ENCODE peak calls at places on chromosome 17, in ten cellular contexts. A, U, L, T, S, Y, O, E, B and M are unnamed samples.

GRCh38 chr17:73738751-73739575 is 94.7 kb upstream of the SDK2 start:
- DNase-seq in A (no peak), U (no peak), L (no peak), T (no peak), S (no peak), Y (no peak), O (no peak), E (no peak), B (no peak), M (no peak)

GRCh38 chr17:74519951-74520553 is 11.2 kb downstream of the CD300LB start:
- DNase-seq in A (no peak), U (no peak), L (no peak), T (no peak), S (peak), Y (no peak), O (peak), E (no peak), B (no peak), M (peak)

GRCh38 chr17:82804442-82805191 is 35.2 kb downstream of the ZNF750 start:
- DNase-seq in A (no peak), U (peak), L (no peak), T (no peak), S (no peak), Y (peak), O (peak), E (no peak), B (no peak), M (no peak)

GRCh38 chr17:7174603-7175362 is 4.4 kb downstream of the ASGR1 start:
- DNase-seq in A (no peak), U (no peak), L (no peak), T (no peak), S (no peak), Y (no peak), O (no peak), E (no peak), B (no peak), M (no peak)

GRCh38 chr17:13609953-13610352 is 8.2 kb upstream of the HS3ST3A1 start:
- DNase-seq in A (no peak), U (no peak), L (no peak), T (no peak), S (no peak), Y (no peak), O (no peak), E (no peak), B (no peak), M (no peak)

GRCh38 chr17:80166446-80166845 is 3.4 kb upstream of the CARD14 start:
- DNase-seq in A (no peak), U (no peak), L (no peak), T (no peak), S (no peak), Y (no peak), O (no peak), E (no peak), B (no peak), M (no peak)

GRCh38 chr17:55635253-55635766 is 87.4 kb downstream of the TMEM100 start:
- DNase-seq in A (no peak), U (no peak), L (no peak), T (no peak), S (no peak), Y (no peak), O (no peak), E (no peak), B (no peak), M (no peak)

GRCh38 chr17:74360993-74361612 is 565 bp downstream of the BTBD17 start:
- DNase-seq in A (no peak), U (no peak), L (no peak), T (no peak), S (no peak), Y (no peak), O (no peak), E (no peak), B (no peak), M (no peak)

GRCh38 chr17:60311936-60312335 is 80.0 kb downstream of the USP32 start:
- DNase-seq in A (no peak), U (no peak), L (no peak), T (no peak), S (no peak), Y (no peak), O (no peak), E (no peak), B (no peak), M (no peak)

GRCh38 chr17:48597775-48598631 is 4.4 kb upstream of the HOXB5 start:
- DNase-seq in A (no peak), U (no peak), L (no peak), T (peak), S (no peak), Y (no peak), O (no peak), E (no peak), B (no peak), M (peak)

GRCh38 chr17:6474906-6475305 is 30.7 kb downstream of the PIMREG start:
- DNase-seq in A (no peak), U (no peak), L (no peak), T (no peak), S (no peak), Y (no peak), O (no peak), E (no peak), B (no peak), M (no peak)

GRCh38 chr17:62823111-62823895 is 15.2 kb upstream of the MARCHF10 start:
- DNase-seq in A (no peak), U (no peak), L (no peak), T (no peak), S (no peak), Y (no peak), O (peak), E (no peak), B (no peak), M (no peak)

GRCh38 chr17:65963179-65963578 is 228.8 kb downstream of the CEP112 start:
- DNase-seq in A (no peak), U (no peak), L (no peak), T (no peak), S (no peak), Y (no peak), O (no peak), E (no peak), B (no peak), M (no peak)

GRCh38 chr17:67528751-67529436 is 151.8 kb downstream of the PITPNC1 start:
- DNase-seq in A (no peak), U (peak), L (no peak), T (no peak), S (no peak), Y (peak), O (peak), E (peak), B (no peak), M (no peak)

GRCh38 chr17:82627405-82627804 is 20.8 kb downstream of the WDR45B start:
- DNase-seq in A (no peak), U (no peak), L (no peak), T (no peak), S (no peak), Y (no peak), O (no peak), E (no peak), B (no peak), M (no peak)

GRCh38 chr17:10513284-10514067 is 4.9 kb downstream of the MYH1 start:
- DNase-seq in A (no peak), U (no peak), L (no peak), T (no peak), S (no peak), Y (peak), O (no peak), E (no peak), B (no peak), M (no peak)

GRCh38 chr17:78208486-78208885 is 5.6 kb upstream of the BIRC5 start:
- DNase-seq in A (no peak), U (no peak), L (no peak), T (no peak), S (no peak), Y (no peak), O (no peak), E (no peak), B (no peak), M (no peak)

GRCh38 chr17:73640691-73641090 is 3.6 kb downstream of the SDK2 start:
- DNase-seq in A (no peak), U (no peak), L (no peak), T (no peak), S (no peak), Y (no peak), O (no peak), E (no peak), B (no peak), M (no peak)